ENCODE peak calls at places on chromosome 6, in seven cellular contexts. C is ovary; U is KBM-7; W is activated CD4-positive, CD25-positive, alpha-beta regulatory T cell; K is osteocyte; H is mucosa of descending colon; B is activated T-cell treated with anti-CD3 and anti-CD28 coated beads, Interleukin-2, amount 50 U/mL, for 24 hours. V is an unnamed sample.

GRCh38 chr6:160926281-160927276 is 65.0 kb upstream of the MAP3K4 start:
- DNase-seq in W (no peak), B (no peak), U (no peak), C (no peak), K (no peak), H (no peak), V (no peak)

GRCh38 chr6:4270001-4270400 is 134.6 kb upstream of the ECI2 start:
- DNase-seq in U (no peak), K (no peak), B (no peak), C (no peak), W (no peak), H (no peak), V (no peak)

GRCh38 chr6:51972659-51973058 is 114.8 kb downstream of the PKHD1 start:
- DNase-seq in B (no peak), W (no peak), H (no peak), C (no peak), K (no peak), U (no peak), V (no peak)

GRCh38 chr6:133646021-133646682 is 242.8 kb upstream of the TCF21 start:
- DNase-seq in C (no peak), H (no peak), K (no peak), W (no peak), B (no peak), U (no peak), V (no peak)

GRCh38 chr6:39084506-39084905 is 30.5 kb downstream of the SAYSD1 start:
- DNase-seq in K (no peak), U (no peak), W (no peak), B (no peak), C (no peak), H (no peak), V (no peak)

GRCh38 chr6:4413073-4413472 is 277.7 kb upstream of the ECI2 start:
- DNase-seq in C (no peak), K (no peak), B (no peak), H (no peak), U (no peak), W (no peak), V (no peak)

GRCh38 chr6:69232506-69233194 is 564.2 kb downstream of the LMBRD1 start:
- DNase-seq in U (peak), H (peak), K (peak), C (peak), B (peak), W (no peak), V (peak)

GRCh38 chr6:135540207-135540877 is 42.8 kb upstream of the AHI1 start:
- DNase-seq in U (no peak), C (no peak), H (no peak), K (no peak), B (no peak), W (no peak), V (no peak)

GRCh38 chr6:167089243-167090142 is 33.4 kb upstream of the CCR6 start:
- DNase-seq in B (no peak), U (no peak), H (no peak), K (no peak), W (no peak), C (no peak), V (no peak)

GRCh38 chr6:159106627-159107241 is 61.9 kb upstream of the TAGAP start:
- DNase-seq in W (peak), H (no peak), C (peak), B (peak), K (peak), U (peak), V (peak)

GRCh38 chr6:17413313-17413750 is 19.9 kb downstream of the CAP2 start:
- DNase-seq in K (no peak), H (no peak), C (no peak), U (no peak), B (no peak), W (no peak), V (no peak)

GRCh38 chr6:84344005-84344404 is 116.6 kb upstream of the CEP162 start:
- DNase-seq in U (peak), C (no peak), W (no peak), H (no peak), K (no peak), B (no peak), V (no peak)

GRCh38 chr6:22828179-22829062 is 259.1 kb downstream of the HDGFL1 start:
- DNase-seq in K (no peak), H (no peak), U (peak), B (no peak), C (peak), W (no peak), V (peak)

GRCh38 chr6:27176096-27176495 is 71.4 kb upstream of the PRSS16 start:
- DNase-seq in U (peak), C (no peak), B (no peak), K (no peak), H (no peak), W (no peak), V (no peak)

GRCh38 chr6:63267828-63268227 is 52.0 kb downstream of the LGSN start:
- DNase-seq in B (no peak), W (no peak), K (no peak), H (no peak), U (no peak), C (no peak), V (no peak)

GRCh38 chr6:1215023-1215422 is 96.9 kb upstream of the FOXQ1 start:
- DNase-seq in B (no peak), K (no peak), W (no peak), U (no peak), H (no peak), C (no peak), V (no peak)

GRCh38 chr6:107731422-107732319 is 92.4 kb downstream of the SCML4 start:
- DNase-seq in K (peak), U (no peak), W (no peak), H (peak), C (no peak), B (peak), V (peak)

GRCh38 chr6:13398421-13398994 is 70.2 kb upstream of the TBC1D7 start:
- DNase-seq in B (no peak), H (no peak), C (no peak), W (no peak), K (no peak), U (no peak), V (no peak)

GRCh38 chr6:37025621-37026466 is 20.4 kb downstream of the FGD2 start:
- DNase-seq in K (no peak), C (peak), B (no peak), W (no peak), U (no peak), H (peak), V (no peak)

GRCh38 chr6:144564202-144564601 is 279.1 kb downstream of the UTRN start:
- DNase-seq in B (no peak), H (no peak), K (no peak), C (no peak), U (no peak), W (no peak), V (no peak)

V was measured in body of pancreas.